ENCODE peak calls at places on chromosomes 11 and 22, in four cellular contexts. G is stomach, O is endothelial cell of umbilical vein, Y is upper lobe of left lung. S is an unnamed sample.

GRCh38 chr22:23576681-23577080 is 3.4 kb downstream of the IGLL1 start:
- DNase-seq in G (no peak), O (no peak), Y (no peak), S (no peak)

GRCh38 chr11:44726278-44727113 is at the start of gene TSPAN18:
- DNase-seq in O (no peak), Y (peak; percentile 85), G (no peak), S (no peak)

GRCh38 chr11:102010776-102011500 is 36.3 kb upstream of the CFAP300 start:
- DNase-seq in G (peak; percentile 67), Y (no peak), O (peak; percentile 66), S (peak; percentile 27)

GRCh38 chr11:82682003-82682751 is 51.5 kb downstream of the FAM181B start:
- DNase-seq in O (peak; percentile 61), G (no peak), Y (no peak), S (peak; percentile 80)

GRCh38 chr11:124069429-124070401 is 28.6 kb upstream of the OR10G7 start:
- DNase-seq in Y (peak; percentile 13), O (peak; percentile 72), G (no peak), S (no peak)

GRCh38 chr22:23862103-23862502 is 4.4 kb downstream of the SLC2A11 start:
- DNase-seq in G (no peak), Y (no peak), O (peak; percentile 50), S (peak; percentile 27)

GRCh38 chr11:28690746-28691145 is 582.6 kb downstream of the METTL15 start:
- DNase-seq in G (no peak), O (no peak), Y (no peak), S (no peak)

GRCh38 chr11:126188332-126189108 is 22.9 kb downstream of the RPUSD4 start:
- DNase-seq in O (no peak), Y (no peak), G (no peak), S (no peak)

GRCh38 chr11:241634-242033 is 4.9 kb downstream of the PSMD13 start:
- DNase-seq in O (no peak), Y (no peak), G (no peak), S (no peak)

GRCh38 chr22:39800790-39801540 is 92.6 kb downstream of the ENTHD1 start:
- DNase-seq in O (no peak), G (no peak), Y (no peak), S (no peak)

GRCh38 chr11:88886796-88887195 is 179.0 kb downstream of the GRM5 start:
- DNase-seq in Y (no peak), O (peak; percentile 39), G (no peak), S (no peak)
- TF ChIP-seq CTCF in Y (no peak), O (peak; percentile 33), G (no peak), S (no peak)

GRCh38 chr11:72039108-72039850 is 40.6 kb downstream of the IL18BP start:
- DNase-seq in G (peak; percentile 73), O (peak; percentile 17), Y (no peak), S (peak; percentile 23)
- TF ChIP-seq POLR2A in G (no peak), O (no peak), Y (no peak), S (no peak)

DNA sequence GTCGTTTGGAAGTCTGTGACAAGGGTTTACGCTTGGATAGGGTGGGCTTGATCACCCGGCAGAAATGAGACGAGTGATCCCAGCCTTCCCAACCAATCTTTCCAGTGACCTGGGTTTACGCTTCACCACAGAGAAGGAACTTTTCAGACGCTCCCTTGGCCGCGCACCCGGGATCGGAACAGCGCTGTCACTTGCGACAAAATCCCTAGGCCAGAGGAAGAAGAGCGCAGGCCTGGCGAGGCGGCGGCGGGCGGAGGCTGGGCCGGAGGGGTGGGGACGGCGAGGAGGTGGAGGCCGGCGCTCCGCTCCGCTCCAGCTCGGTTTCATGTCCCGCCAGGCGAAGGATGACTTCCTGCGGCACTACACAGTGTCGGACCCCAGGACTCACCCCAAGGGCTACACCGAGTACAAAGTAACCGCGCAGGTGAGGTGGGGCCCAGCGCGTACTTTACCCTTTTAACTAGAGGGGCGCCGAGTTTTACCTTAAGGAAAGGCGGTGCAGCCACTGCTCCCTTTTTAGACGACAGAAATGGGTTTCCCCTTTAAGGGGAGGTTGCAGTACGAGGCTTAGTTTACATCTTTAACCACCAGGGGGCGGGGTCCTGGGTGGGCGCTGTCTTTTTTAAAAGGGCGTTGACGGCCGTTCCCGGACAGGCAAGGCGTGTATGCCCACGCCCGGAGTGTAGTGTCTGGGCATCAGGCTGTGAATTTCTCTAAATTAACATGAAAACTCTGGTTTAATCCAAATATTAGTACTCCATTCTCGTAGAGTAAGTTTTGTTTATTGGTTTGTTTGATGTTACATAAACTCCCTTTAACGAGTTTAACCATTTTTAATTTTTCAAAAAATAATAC is at the start of gene SNX15:
- DNase-seq in G (peak; percentile 93), O (peak; percentile 95), Y (peak; percentile 97), S (peak; percentile 94)
- TF ChIP-seq POLR2AphosphoS5 in G (peak; percentile 89), O (peak; percentile 71), Y (peak; percentile 57), S (peak; percentile 90)

GRCh38 chr11:65591939-65592814 is 3.4 kb downstream of the KCNK7 start:
- DNase-seq in G (peak; percentile 52), Y (peak; percentile 89), O (peak; percentile 72), S (no peak)
- TF ChIP-seq CTCF in G (no peak), Y (peak; percentile 61), O (no peak), S (no peak)

DNA sequence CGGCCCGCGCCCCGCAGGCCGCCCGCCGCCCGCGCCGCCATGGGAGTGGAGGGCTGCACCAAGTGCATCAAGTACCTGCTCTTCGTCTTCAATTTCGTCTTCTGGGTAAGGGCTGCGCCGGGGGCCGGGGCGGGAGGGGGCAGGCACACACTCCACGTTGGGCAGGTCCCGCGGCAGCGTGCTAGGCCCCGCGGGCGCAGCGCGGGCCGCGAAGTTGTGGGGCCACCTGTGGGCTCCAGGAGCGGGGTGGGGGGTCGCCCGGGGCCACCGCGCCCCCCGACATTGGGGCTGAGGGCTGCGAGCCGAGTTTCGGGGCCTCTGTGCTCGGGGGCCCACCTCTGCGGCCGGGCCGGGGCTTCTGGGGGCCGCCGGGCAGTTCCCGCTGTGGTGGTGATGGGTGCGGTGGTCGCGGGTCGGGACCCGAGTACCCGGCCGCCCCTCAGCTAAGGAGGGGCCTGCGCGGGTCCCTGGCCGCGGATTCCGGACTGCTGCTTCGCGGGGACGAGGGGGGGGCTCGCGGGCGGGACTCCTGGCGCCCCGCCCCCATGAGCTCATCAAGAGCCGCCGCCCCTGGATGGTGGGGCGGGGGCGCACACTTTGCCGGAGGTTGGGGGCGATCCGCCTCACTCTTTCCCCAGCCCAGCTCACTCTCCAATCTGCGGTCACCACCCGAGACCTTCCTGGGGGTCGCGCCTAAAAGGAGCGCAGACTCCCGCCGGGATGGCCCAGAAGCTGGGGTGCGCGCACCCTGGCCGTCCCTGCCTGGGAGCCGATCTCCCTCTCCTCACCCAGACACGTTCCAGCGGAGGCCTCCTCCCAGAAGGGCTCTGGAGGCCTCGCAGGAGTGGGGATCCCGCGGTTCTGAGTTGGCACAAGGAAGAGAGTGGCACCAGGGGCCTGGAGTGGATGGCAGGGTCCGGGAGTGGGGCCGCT is 667 bp downstream of the CD81 start:
- DNase-seq in G (peak; percentile 69), O (peak; percentile 58), Y (peak; percentile 93), S (peak; percentile 73)
- TF ChIP-seq POLR2A in G (no peak), O (no peak), Y (peak; percentile 60), S (peak; percentile 71)

GRCh38 chr11:19988598-19988997 is 171.7 kb downstream of the DBX1 start:
- DNase-seq in Y (no peak), O (no peak), G (no peak), S (peak; percentile 51)
- TF ChIP-seq POLR2AphosphoS5 in Y (no peak), O (no peak), G (peak; percentile 21), S (peak; percentile 57)

DNA sequence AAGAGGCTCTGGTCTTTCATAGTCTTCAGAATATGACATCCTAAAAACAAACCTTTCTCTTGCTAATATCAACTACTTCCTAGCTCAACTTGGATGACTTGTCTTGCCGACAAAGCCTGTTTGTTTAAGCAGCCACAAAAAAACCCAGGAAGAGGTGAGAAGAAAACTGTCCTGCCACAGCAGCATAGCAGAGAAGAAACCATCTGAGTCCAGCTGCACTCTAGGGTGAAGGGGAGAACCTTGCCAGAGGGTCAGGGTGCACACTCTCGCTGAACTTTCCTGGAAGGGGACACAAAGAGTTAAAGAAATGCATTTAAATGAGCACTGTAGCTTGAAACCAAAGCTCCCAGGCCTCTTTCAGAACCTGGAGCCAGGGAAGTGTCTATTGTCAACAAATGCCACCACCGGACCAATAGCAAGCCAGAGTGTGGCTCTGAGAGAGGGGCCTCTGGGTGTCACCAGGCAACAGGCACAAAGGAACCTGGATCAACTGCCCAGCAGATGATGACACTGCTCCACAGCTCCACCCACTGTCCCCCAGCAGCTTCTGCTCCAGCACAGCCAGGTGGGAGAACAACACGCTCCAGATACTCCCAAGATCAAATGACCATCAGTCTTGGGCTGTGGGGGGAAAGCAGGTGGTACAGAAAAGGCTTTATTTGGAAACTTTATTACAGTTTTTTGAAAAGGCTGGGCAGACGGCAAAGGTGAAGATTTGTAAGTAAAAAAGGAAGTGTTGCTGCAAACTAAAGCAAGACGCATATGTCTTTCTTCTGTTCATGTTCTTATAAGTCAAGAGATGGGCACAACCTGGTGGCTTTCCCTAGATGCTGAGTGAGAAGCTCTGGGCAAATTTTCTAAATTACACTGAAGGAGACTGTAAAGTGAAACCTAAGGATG is 105.7 kb downstream of the RASSF10 start:
- DNase-seq in G (peak; percentile 50), Y (no peak), O (no peak), S (peak; percentile 20)
- TF ChIP-seq CTCF in G (no peak), Y (no peak), O (no peak), S (peak; percentile 10)

GRCh38 chr11:68312780-68313573 is 586 bp downstream of the LRP5 start:
- DNase-seq in Y (peak; percentile 91), G (no peak), O (no peak), S (no peak)

GRCh38 chr11:68315581-68315920 is 3.2 kb downstream of the LRP5 start:
- DNase-seq in O (no peak), G (no peak), Y (no peak), S (no peak)

GRCh38 chr11:68314203-68314885 is 2.0 kb downstream of the LRP5 start:
- DNase-seq in O (peak; percentile 48), G (no peak), Y (no peak), S (no peak)

GRCh38 chr11:68313574-68314202 is 1.3 kb downstream of the LRP5 start:
- DNase-seq in G (no peak), Y (no peak), O (peak; percentile 35), S (no peak)

GRCh38 chr11:68314886-68315580 is 2.6 kb downstream of the LRP5 start:
- DNase-seq in Y (no peak), O (peak; percentile 60), G (no peak), S (no peak)
- TF ChIP-seq POLR2A in Y (no peak), O (no peak), G (no peak), S (no peak)